ENCODE peak calls at places on chromosomes 12 and 14, in four cellular contexts. One of them, this sample, is unnamed.
A peak's percentile ranks its signal among the peaks of the same experiment; 100 is the strongest.

GRCh38 chr14:81406863-81407262 is 6.7 kb upstream of the STON2 start:
- DNase-seq in GM03348: no peak
- DNase-seq in HL-60: no peak
- DNase-seq in stimulated activated CD4-positive, alpha-beta T cell treated with anti-CD3 and anti-CD28 coated beads, TNF-alpha, amount 100 ng/mL, for 1 hour: no peak
- DNase-seq in this sample: peak; percentile 84

GRCh38 chr14:64800000-64800399 is 79.7 kb downstream of the SPTB start:
- DNase-seq in GM03348: peak; percentile 74
- DNase-seq in HL-60: no peak
- DNase-seq in stimulated activated CD4-positive, alpha-beta T cell treated with anti-CD3 and anti-CD28 coated beads, TNF-alpha, amount 100 ng/mL, for 1 hour: no peak
- DNase-seq in this sample: peak; percentile 28

GRCh38 chr14:106459971-106460730 is 933.8 kb downstream of the TMEM121 start:
- DNase-seq in GM03348: no peak
- DNase-seq in HL-60: no peak
- DNase-seq in stimulated activated CD4-positive, alpha-beta T cell treated with anti-CD3 and anti-CD28 coated beads, TNF-alpha, amount 100 ng/mL, for 1 hour: peak; percentile 12
- DNase-seq in this sample: no peak

GRCh38 chr14:66601932-66602578 is 94.1 kb downstream of the GPHN start:
- DNase-seq in GM03348: no peak
- DNase-seq in HL-60: no peak
- DNase-seq in stimulated activated CD4-positive, alpha-beta T cell treated with anti-CD3 and anti-CD28 coated beads, TNF-alpha, amount 100 ng/mL, for 1 hour: no peak
- DNase-seq in this sample: no peak

GRCh38 chr14:20631023-20631820 is 10.3 kb downstream of the OR6S1 start:
- DNase-seq in GM03348: peak; percentile 18
- DNase-seq in HL-60: no peak
- DNase-seq in stimulated activated CD4-positive, alpha-beta T cell treated with anti-CD3 and anti-CD28 coated beads, TNF-alpha, amount 100 ng/mL, for 1 hour: no peak
- DNase-seq in this sample: peak; percentile 58

GRCh38 chr12:116358850-116359761 is 81.6 kb upstream of the MED13L start:
- DNase-seq in GM03348: peak; percentile 93
- DNase-seq in HL-60: no peak
- DNase-seq in stimulated activated CD4-positive, alpha-beta T cell treated with anti-CD3 and anti-CD28 coated beads, TNF-alpha, amount 100 ng/mL, for 1 hour: peak; percentile 5
- DNase-seq in this sample: peak; percentile 98

GRCh38 chr14:24312736-24313507 is 1.6 kb downstream of the LTB4R start:
- DNase-seq in GM03348: no peak
- DNase-seq in HL-60: peak; percentile 90
- DNase-seq in stimulated activated CD4-positive, alpha-beta T cell treated with anti-CD3 and anti-CD28 coated beads, TNF-alpha, amount 100 ng/mL, for 1 hour: no peak
- DNase-seq in this sample: no peak

GRCh38 chr12:124303579-124304313 is 8.9 kb downstream of the RFLNA start:
- DNase-seq in GM03348: no peak
- DNase-seq in HL-60: no peak
- DNase-seq in stimulated activated CD4-positive, alpha-beta T cell treated with anti-CD3 and anti-CD28 coated beads, TNF-alpha, amount 100 ng/mL, for 1 hour: no peak
- DNase-seq in this sample: no peak

GRCh38 chr12:26374934-26375333 is 179.6 kb downstream of the SSPN start:
- DNase-seq in GM03348: no peak
- DNase-seq in HL-60: no peak
- DNase-seq in stimulated activated CD4-positive, alpha-beta T cell treated with anti-CD3 and anti-CD28 coated beads, TNF-alpha, amount 100 ng/mL, for 1 hour: no peak
- DNase-seq in this sample: peak; percentile 22

GRCh38 chr12:2693204-2693860 is 101.4 kb upstream of the FKBP4 start:
- DNase-seq in GM03348: no peak
- DNase-seq in HL-60: no peak
- DNase-seq in stimulated activated CD4-positive, alpha-beta T cell treated with anti-CD3 and anti-CD28 coated beads, TNF-alpha, amount 100 ng/mL, for 1 hour: no peak
- DNase-seq in this sample: no peak

GRCh38 chr12:132710062-132710421 is 600 bp upstream of the PGAM5 start:
- DNase-seq in GM03348: no peak
- DNase-seq in HL-60: no peak
- DNase-seq in stimulated activated CD4-positive, alpha-beta T cell treated with anti-CD3 and anti-CD28 coated beads, TNF-alpha, amount 100 ng/mL, for 1 hour: no peak
- DNase-seq in this sample: no peak

GRCh38 chr12:55019784-55020183 is at the start of gene NEUROD4:
- DNase-seq in GM03348: peak; percentile 68
- DNase-seq in HL-60: no peak
- DNase-seq in stimulated activated CD4-positive, alpha-beta T cell treated with anti-CD3 and anti-CD28 coated beads, TNF-alpha, amount 100 ng/mL, for 1 hour: no peak
- DNase-seq in this sample: peak; percentile 64

GRCh38 chr12:9736931-9737705 is 4.2 kb upstream of the CLECL1 start:
- DNase-seq in GM03348: no peak
- DNase-seq in HL-60: peak; percentile 44
- DNase-seq in stimulated activated CD4-positive, alpha-beta T cell treated with anti-CD3 and anti-CD28 coated beads, TNF-alpha, amount 100 ng/mL, for 1 hour: no peak
- DNase-seq in this sample: no peak

GRCh38 chr12:85244561-85244960 is 35.5 kb upstream of the ALX1 start:
- DNase-seq in GM03348: no peak
- DNase-seq in HL-60: no peak
- DNase-seq in stimulated activated CD4-positive, alpha-beta T cell treated with anti-CD3 and anti-CD28 coated beads, TNF-alpha, amount 100 ng/mL, for 1 hour: no peak
- DNase-seq in this sample: no peak

GRCh38 chr14:36947362-36947761 is 225.0 kb downstream of the SLC25A21 start:
- DNase-seq in GM03348: no peak
- DNase-seq in HL-60: no peak
- DNase-seq in stimulated activated CD4-positive, alpha-beta T cell treated with anti-CD3 and anti-CD28 coated beads, TNF-alpha, amount 100 ng/mL, for 1 hour: no peak
- DNase-seq in this sample: no peak

GRCh38 chr12:106750524-106750923 is 24.0 kb upstream of the RIC8B start:
- DNase-seq in GM03348: no peak
- DNase-seq in HL-60: no peak
- DNase-seq in stimulated activated CD4-positive, alpha-beta T cell treated with anti-CD3 and anti-CD28 coated beads, TNF-alpha, amount 100 ng/mL, for 1 hour: no peak
- DNase-seq in this sample: no peak

GRCh38 chr12:100190013-100190394 is 10.6 kb upstream of the ACTR6 start:
- DNase-seq in GM03348: no peak
- DNase-seq in HL-60: no peak
- DNase-seq in stimulated activated CD4-positive, alpha-beta T cell treated with anti-CD3 and anti-CD28 coated beads, TNF-alpha, amount 100 ng/mL, for 1 hour: no peak
- DNase-seq in this sample: no peak

GRCh38 chr12:79553863-79554574 is 136.7 kb downstream of the PAWR start:
- DNase-seq in GM03348: no peak
- DNase-seq in HL-60: no peak
- DNase-seq in stimulated activated CD4-positive, alpha-beta T cell treated with anti-CD3 and anti-CD28 coated beads, TNF-alpha, amount 100 ng/mL, for 1 hour: no peak
- DNase-seq in this sample: no peak

GRCh38 chr12:44876554-44877275 is 600 bp upstream of the NELL2 start:
- DNase-seq in GM03348: peak; percentile 59
- DNase-seq in HL-60: no peak
- DNase-seq in stimulated activated CD4-positive, alpha-beta T cell treated with anti-CD3 and anti-CD28 coated beads, TNF-alpha, amount 100 ng/mL, for 1 hour: no peak
- DNase-seq in this sample: peak; percentile 38

GRCh38 chr12:53738834-53739284 is 11.6 kb upstream of the CALCOCO1 start:
- DNase-seq in GM03348: no peak
- DNase-seq in HL-60: no peak
- DNase-seq in stimulated activated CD4-positive, alpha-beta T cell treated with anti-CD3 and anti-CD28 coated beads, TNF-alpha, amount 100 ng/mL, for 1 hour: no peak
- DNase-seq in this sample: no peak

This sample was measured in astrocyte of the spinal cord.